ENCODE peak calls at places on chromosomes 3 and 15, in nine cellular contexts. H, F, U, S, V, M, D, T and W are unnamed samples.

GRCh38 chr3:4731543-4732111 is 238.5 kb downstream of the ITPR1 start:
- DNase-seq in H (no peak), D (no peak), M (no peak), F (no peak), T (no peak), S (no peak), V (no peak), U (no peak), W (no peak)

GRCh38 chr3:122947086-122947611 is 80.4 kb downstream of the SEMA5B start:
- DNase-seq in F (no peak), H (no peak), U (no peak), V (no peak), M (no peak), D (no peak), T (no peak), S (no peak), W (no peak)

GRCh38 chr3:104385421-104385820 is 981.3 kb upstream of the ALCAM start:
- DNase-seq in U (no peak), S (no peak), H (no peak), V (no peak), F (no peak), M (no peak), D (no peak), T (no peak), W (no peak)

GRCh38 chr3:147838650-147839049 is 429.5 kb downstream of the ZIC1 start:
- DNase-seq in T (no peak), V (no peak), D (no peak), M (no peak), F (no peak), U (peak; percentile 18), S (no peak), H (no peak), W (no peak)

GRCh38 chr15:81126887-81127286 is 7.2 kb upstream of the CFAP161 start:
- DNase-seq in S (no peak), V (no peak), T (no peak), H (no peak), U (no peak), M (no peak), F (no peak), D (no peak), W (no peak)

GRCh38 chr3:151169262-151169661 is 33.8 kb downstream of the GPR171 start:
- DNase-seq in M (no peak), F (no peak), V (no peak), H (no peak), T (no peak), D (peak; percentile 57), U (no peak), S (no peak), W (no peak)

GRCh38 chr3:45760878-45761711 is 35.2 kb downstream of the SLC6A20 start:
- DNase-seq in H (peak; percentile 55), F (peak; percentile 91), S (peak; percentile 72), V (peak; percentile 43), D (no peak), U (peak; percentile 69), M (no peak), T (peak; percentile 1), W (no peak)

GRCh38 chr15:101617390-101617965 is 34.7 kb downstream of the TM2D3 start:
- DNase-seq in H (no peak), F (no peak), D (no peak), S (no peak), M (no peak), T (no peak), V (no peak), U (no peak), W (no peak)

GRCh38 chr15:85581495-85581894 is 201.1 kb downstream of the AKAP13 start:
- DNase-seq in D (peak; percentile 71), H (no peak), V (no peak), M (no peak), T (no peak), S (peak; percentile 83), F (no peak), U (no peak), W (no peak)

GRCh38 chr3:148757238-148757930 is 59.7 kb downstream of the AGTR1 start:
- DNase-seq in U (no peak), H (peak; percentile 16), D (no peak), V (peak; percentile 81), S (no peak), F (no peak), M (no peak), T (no peak), W (no peak)

GRCh38 chr3:124033360-124034015 is 41.6 kb upstream of the ROPN1 start:
- DNase-seq in S (peak; percentile 79), U (peak; percentile 10), T (no peak), H (no peak), M (no peak), F (no peak), D (peak; percentile 48), V (no peak), W (no peak)

GRCh38 chr3:71064976-71065763 is 518.4 kb downstream of the FOXP1 start:
- DNase-seq in U (peak; percentile 48), F (peak; percentile 46), M (no peak), D (peak; percentile 80), T (no peak), H (no peak), S (peak; percentile 86), V (no peak), W (peak; percentile 15)

GRCh38 chr3:90062018-90062417 is 954.6 kb downstream of the EPHA3 start:
- DNase-seq in F (no peak), M (no peak), D (no peak), U (peak; percentile 51), V (no peak), T (no peak), S (no peak), H (no peak), W (no peak)

GRCh38 chr15:59289574-59289973 is 82.9 kb downstream of the LDHAL6B start:
- DNase-seq in D (no peak), T (no peak), U (no peak), V (no peak), M (no peak), H (no peak), F (no peak), S (no peak), W (no peak)

GRCh38 chr3:62211675-62212429 is 161.5 kb downstream of the FEZF2 start:
- DNase-seq in M (no peak), T (no peak), U (peak; percentile 32), D (no peak), F (no peak), H (no peak), V (no peak), S (no peak), W (no peak)

DNA sequence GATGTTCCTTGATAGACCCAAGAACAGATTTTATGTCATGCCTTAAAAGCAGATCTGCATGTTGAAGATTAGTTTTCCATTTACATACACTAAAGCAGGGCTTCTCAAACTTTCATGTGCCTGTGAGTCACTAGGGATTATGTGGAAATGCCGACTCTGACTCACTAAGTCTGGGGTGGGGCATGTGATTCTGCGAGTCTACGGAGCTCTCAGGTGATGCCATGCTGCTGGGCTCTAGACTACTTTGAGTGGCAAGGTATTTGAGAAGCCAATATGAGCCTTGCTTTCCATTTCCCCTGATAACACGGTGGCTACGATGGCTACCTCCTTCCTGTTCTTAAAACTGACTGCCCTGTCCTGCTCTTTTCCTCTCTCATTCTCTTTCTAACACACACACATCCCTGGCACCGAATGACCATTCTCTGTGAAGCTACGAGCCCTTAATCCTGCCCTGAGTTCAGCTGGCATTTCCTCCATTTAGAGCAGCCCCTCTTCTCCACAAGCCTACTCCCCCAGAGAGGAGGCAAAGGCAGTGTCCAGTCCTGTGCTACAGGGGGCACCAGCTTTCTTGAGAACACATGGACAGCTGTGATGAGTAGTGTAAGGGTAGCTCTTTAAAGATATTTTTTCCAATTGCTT is 39.7 kb upstream of the PYGO1 start:
- DNase-seq in S (no peak), V (peak; percentile 67), U (peak; percentile 91), H (peak; percentile 74), M (no peak), D (no peak), F (no peak), T (peak; percentile 67), W (no peak)
- TF ChIP-seq CTCF in S (no peak), V (no peak), U (no peak), H (peak; percentile 39), M (no peak), D (no peak), F (no peak), T (no peak), W (no peak)

GRCh38 chr15:74398183-74398582 is 30.7 kb upstream of the CYP11A1 start:
- DNase-seq in M (no peak), S (no peak), T (no peak), F (no peak), D (no peak), H (no peak), U (peak; percentile 18), V (no peak), W (no peak)

GRCh38 chr15:74395319-74396145 is 28.1 kb upstream of the CYP11A1 start:
- DNase-seq in M (no peak), T (no peak), D (no peak), F (no peak), H (no peak), V (no peak), S (no peak), U (no peak), W (no peak)

GRCh38 chr15:74397239-74398068 is 30.0 kb upstream of the CYP11A1 start:
- DNase-seq in T (no peak), D (no peak), F (no peak), V (no peak), U (peak; percentile 64), M (no peak), S (no peak), H (no peak), W (no peak)

GRCh38 chr15:74396146-74396438 is 28.6 kb upstream of the CYP11A1 start:
- DNase-seq in V (no peak), T (no peak), H (no peak), D (no peak), S (no peak), M (no peak), F (no peak), U (peak; percentile 30), W (no peak)

GRCh38 chr15:74396445-74397238 is 29.2 kb upstream of the CYP11A1 start:
- DNase-seq in S (no peak), T (peak; percentile 99), V (no peak), U (peak; percentile 98), H (no peak), M (no peak), F (peak; percentile 85), D (no peak), W (no peak)
- TF ChIP-seq CTCF in S (no peak), T (no peak), V (no peak), U (peak; percentile 22), H (no peak), M (no peak), F (peak; percentile 44), D (no peak), W (no peak)

DNA sequence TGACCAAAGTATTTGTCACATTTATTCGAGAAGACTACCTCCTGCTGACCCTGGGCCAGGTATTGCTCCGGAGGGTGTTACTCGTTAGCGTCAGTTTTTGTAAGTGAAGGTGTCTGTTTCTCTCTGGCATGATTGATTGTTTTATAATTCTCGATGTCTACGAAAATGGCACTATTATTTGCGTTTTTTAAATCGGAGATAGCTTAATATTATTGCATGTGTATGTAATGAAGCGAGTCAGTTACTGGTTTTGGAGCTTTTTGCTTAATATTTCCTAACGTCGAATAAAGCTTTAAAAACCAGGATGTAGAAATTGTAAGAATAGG is 439 bp downstream of the DZIP3 start:
- DNase-seq in F (no peak), U (no peak), V (no peak), T (peak; percentile 60), M (no peak), S (no peak), H (no peak), D (no peak), W (no peak)
- TF ChIP-seq CTCF in F (no peak), U (peak; percentile 42), V (no peak), T (peak; percentile 33), M (no peak), S (no peak), H (no peak), D (peak; percentile 3), W (peak; percentile 3)

GRCh38 chr3:57949779-57950618 is 58.2 kb upstream of the FLNB start:
- DNase-seq in F (no peak), H (no peak), M (no peak), S (peak; percentile 89), U (peak; percentile 59), T (no peak), D (no peak), V (no peak), W (no peak)
- TF ChIP-seq CTCF in F (no peak), H (no peak), M (no peak), S (peak; percentile 59), U (peak; percentile 49), T (peak; percentile 35), D (peak; percentile 20), V (peak; percentile 42), W (peak; percentile 67)